ENCODE peak calls at places on chromosomes 2 and 18, in seven cellular contexts. W is fibroblast of lung, T is cardiac fibroblast, B is H1, A is ascending aorta, M is foreskin fibroblast, D is SK-N-SH. I is an unnamed sample.

GRCh38 chr2:236884776-236885175 is 200.9 kb upstream of the COPS8 start:
- DNase-seq in D (no peak), A (no peak), W (no peak), B (peak; percentile 13), M (no peak), T (no peak), I (no peak)

GRCh38 chr2:222136106-222136630 is 162.6 kb downstream of the PAX3 start:
- DNase-seq in D (no peak), B (no peak), M (no peak), T (no peak), W (no peak), A (no peak), I (no peak)

GRCh38 chr18:3246636-3247242 is 862 bp upstream of the MYL12A start:
- DNase-seq in D (no peak), A (peak; percentile 77), W (no peak), T (peak; percentile 48), M (no peak), B (no peak), I (peak; percentile 30)

GRCh38 chr2:111182740-111183139 is 62.0 kb downstream of the BCL2L11 start:
- DNase-seq in D (no peak), W (no peak), B (no peak), T (no peak), M (no peak), A (no peak), I (no peak)

GRCh38 chr18:40524881-40525280 is 1430.2 kb upstream of the PIK3C3 start:
- DNase-seq in M (no peak), B (no peak), T (peak; percentile 12), W (peak; percentile 2), A (no peak), D (no peak), I (no peak)

GRCh38 chr2:26187537-26188104 is 14.7 kb downstream of the GAREM2 start:
- DNase-seq in A (peak; percentile 56), D (peak; percentile 26), W (no peak), T (no peak), B (peak; percentile 46), M (no peak), I (no peak)

GRCh38 chr18:43525149-43525548 is 247.9 kb upstream of the SYT4 start:
- DNase-seq in T (no peak), M (no peak), D (peak; percentile 27), B (no peak), W (no peak), A (no peak), I (no peak)

GRCh38 chr2:233546101-233546500 is 20.5 kb downstream of the USP40 start:
- DNase-seq in D (no peak), W (no peak), A (no peak), T (no peak), M (no peak), B (no peak), I (no peak)

GRCh38 chr2:43005211-43005974 is 213.0 kb upstream of the HAAO start:
- DNase-seq in T (no peak), A (peak; percentile 61), W (no peak), D (peak; percentile 34), M (no peak), B (no peak), I (no peak)

GRCh38 chr18:70046207-70046606 is 98.5 kb upstream of the CD226 start:
- DNase-seq in A (no peak), W (peak; percentile 42), B (no peak), T (peak; percentile 51), D (no peak), M (no peak), I (peak; percentile 54)

GRCh38 chr18:13547347-13547746 is 179.0 kb downstream of the FAM210A start:
- DNase-seq in W (no peak), T (no peak), M (no peak), A (no peak), B (no peak), D (no peak), I (no peak)

GRCh38 chr2:170610615-170611014 is 104.5 kb upstream of the SP5 start:
- DNase-seq in W (no peak), D (no peak), B (no peak), T (no peak), M (no peak), A (no peak), I (no peak)

GRCh38 chr2:197998702-197999101 is 194.3 kb downstream of the PLCL1 start:
- DNase-seq in M (no peak), B (no peak), T (no peak), W (no peak), A (no peak), D (no peak), I (no peak)

GRCh38 chr2:66601624-66602023 is 166.7 kb downstream of the MEIS1 start:
- DNase-seq in T (no peak), W (peak; percentile 57), M (no peak), B (no peak), D (no peak), A (no peak), I (no peak)

GRCh38 chr18:77321823-77322805 is 72.5 kb downstream of the GALR1 start:
- DNase-seq in M (no peak), B (no peak), A (no peak), D (no peak), T (no peak), W (no peak), I (no peak)

GRCh38 chr2:15354596-15355359 is 206.4 kb downstream of the NBAS start:
- DNase-seq in A (no peak), M (no peak), T (no peak), B (no peak), W (no peak), D (no peak), I (no peak)

GRCh38 chr2:73174941-73175662 is 27.3 kb upstream of the NOTO start:
- DNase-seq in T (no peak), M (no peak), A (no peak), W (no peak), D (no peak), B (no peak), I (no peak)

GRCh38 chr2:30978854-30979253 is 159.4 kb downstream of the GALNT14 start:
- DNase-seq in D (no peak), M (no peak), W (no peak), T (no peak), A (no peak), B (no peak), I (no peak)

GRCh38 chr2:206392118-206392517 is 51.2 kb upstream of the ADAM23 start:
- DNase-seq in T (peak; percentile 66), W (peak; percentile 56), M (peak; percentile 18), B (peak; percentile 54), D (peak; percentile 75), A (no peak), I (peak; percentile 68)

GRCh38 chr2:42788882-42789281 is 3.5 kb downstream of the HAAO start:
- DNase-seq in W (no peak), M (no peak), B (no peak), T (no peak), A (no peak), D (peak; percentile 62), I (no peak)

GRCh38 chr2:98757904-98758421 is 27.0 kb upstream of the MGAT4A start:
- DNase-seq in A (peak; percentile 92), D (no peak), M (peak; percentile 86), T (peak; percentile 98), B (no peak), W (peak; percentile 71), I (peak; percentile 93)
- H3K4me3 ChIP-seq in A (peak overlapping the region; percentile 14), D (no peak overlapping the region), M (no peak overlapping the region), T (no peak overlapping the region), B (no peak overlapping the region), W (no peak overlapping the region), I (no peak overlapping the region)

DNA sequence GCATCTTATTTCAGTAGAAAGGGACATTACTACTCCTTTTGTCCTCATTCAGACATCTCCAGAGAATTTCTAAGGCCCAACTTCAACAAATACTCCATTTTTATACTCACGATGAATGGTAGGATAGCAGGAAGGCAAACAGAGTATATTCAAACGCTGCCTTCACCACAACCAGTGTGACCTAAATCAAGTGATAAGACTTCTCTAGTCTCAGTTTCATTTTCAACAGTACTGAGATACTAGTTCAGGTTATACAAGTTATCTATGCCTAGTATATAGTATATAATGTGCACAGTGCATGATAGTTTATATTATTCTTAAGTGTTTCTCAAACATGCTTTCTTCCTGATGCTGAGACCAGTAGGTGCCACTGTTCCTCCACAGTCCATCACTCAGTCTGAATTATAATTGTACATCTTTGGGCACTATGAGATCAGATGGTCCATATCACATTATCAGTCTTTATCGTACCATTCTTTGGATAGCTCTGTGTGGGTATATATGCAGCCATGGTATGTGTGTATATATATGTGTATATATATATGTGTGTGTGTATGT is 66.3 kb upstream of the RPE start:
- DNase-seq in D (no peak), A (no peak), W (peak; percentile 43), M (no peak), B (no peak), T (peak; percentile 3), I (no peak)
- TF ChIP-seq CTCF in D (peak; percentile 57), A (no peak), W (peak; percentile 26), M (peak; percentile 3), B (no peak), T (no peak), I (peak; percentile 7)

GRCh38 chr2:218959761-218960195 is 312 bp downstream of the CDK5R2 start:
- DNase-seq in T (no peak), W (no peak), B (no peak), A (no peak), D (peak; percentile 61), M (no peak), I (no peak)
- H3K4me3 ChIP-seq in T (peak overlapping the region; percentile 53), W (no peak overlapping the region), B (peak overlapping the region; percentile 34), A (peak overlapping the region; percentile 54), D (peak overlapping the region; percentile 63), M (no peak overlapping the region), I (peak overlapping the region; percentile 55)

GRCh38 chr2:16511041-16511440 is 154.6 kb downstream of the CYRIA start:
- DNase-seq in W (no peak), A (no peak), T (no peak), B (no peak), D (no peak), M (no peak), I (no peak)

GRCh38 chr2:16506366-16506765 is 159.3 kb downstream of the CYRIA start:
- DNase-seq in M (no peak), A (no peak), W (no peak), T (no peak), B (no peak), D (peak; percentile 65), I (no peak)

GRCh38 chr2:16507655-16508054 is 158.0 kb downstream of the CYRIA start:
- DNase-seq in M (no peak), W (no peak), B (peak; percentile 59), A (no peak), D (no peak), T (no peak), I (no peak)

GRCh38 chr2:16509042-16509441 is 156.6 kb downstream of the CYRIA start:
- DNase-seq in M (no peak), D (no peak), W (no peak), T (no peak), A (no peak), B (no peak), I (no peak)

DNA sequence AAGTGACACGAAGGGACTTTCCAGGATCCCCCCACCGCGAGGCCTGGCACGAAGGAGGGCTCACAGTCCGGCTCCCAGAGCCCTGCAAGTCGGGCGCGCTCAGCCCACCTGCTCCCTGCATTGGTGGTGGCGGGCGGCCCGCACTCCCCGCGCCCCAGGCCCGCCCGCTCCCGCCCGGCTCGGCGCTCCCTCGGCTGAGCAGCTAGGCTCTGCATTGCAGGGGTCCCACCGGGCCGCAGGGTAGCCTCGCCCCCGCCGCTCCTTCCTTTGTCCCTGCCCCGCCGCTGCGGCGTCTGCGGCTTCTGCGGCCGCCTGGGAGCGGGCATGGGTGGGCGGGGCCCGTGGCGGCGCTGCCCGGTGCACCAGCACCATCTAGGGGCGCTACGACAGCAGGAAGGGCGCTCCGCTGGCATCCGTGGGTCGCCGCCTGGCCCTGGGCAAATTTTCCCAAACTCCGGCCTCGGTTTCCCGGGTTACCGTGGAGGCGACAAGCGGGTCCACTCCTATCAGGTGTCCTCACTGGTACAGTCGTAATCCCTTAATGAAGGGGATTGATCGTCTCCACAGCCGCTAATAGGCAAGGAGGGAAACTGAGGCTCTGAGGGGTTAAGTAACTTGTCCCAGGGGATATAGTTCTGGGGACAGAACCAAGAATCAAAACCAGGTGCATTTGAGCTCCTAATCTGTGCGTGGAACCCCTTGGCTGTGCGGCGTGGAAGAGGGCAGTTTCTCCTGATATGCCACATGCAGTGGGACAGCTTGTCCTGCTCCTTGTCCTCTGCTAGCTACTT is 157.4 kb downstream of the CYRIA start:
- DNase-seq in A (no peak), T (peak; percentile 10), B (peak; percentile 82), D (peak; percentile 96), M (no peak), W (peak; percentile 2), I (peak; percentile 9)
- TF ChIP-seq CTCF in A (peak; percentile 21), T (peak; percentile 27), B (peak; percentile 82), D (peak; percentile 35), M (no peak), W (no peak), I (peak; percentile 34)

I was measured in fibroblast of pulmonary artery.